ENCODE peak calls at places on chromosomes 7 and 10, in ten cellular contexts. V, K, T, D, R, M, G, S, E and L are unnamed samples.

GRCh38 chr7:15603124-15603523 is 41.3 kb upstream of the AGMO start:
- DNase-seq in G (no peak), T (no peak), V (no peak), D (no peak), K (no peak), M (no peak), R (no peak), S (no peak), E (no peak), L (no peak)

GRCh38 chr10:100859204-100859763 is 53.5 kb upstream of the SLF2 start:
- DNase-seq in V (no peak), R (no peak), G (no peak), T (no peak), D (no peak), M (no peak), S (no peak), K (no peak), E (no peak), L (no peak)

GRCh38 chr10:56341612-56342011 is 19.4 kb downstream of the ZWINT start:
- DNase-seq in K (no peak), G (no peak), S (no peak), D (no peak), E (no peak), M (no peak), T (no peak), R (no peak), V (no peak), L (no peak)

GRCh38 chr10:75470901-75471300 is 39.5 kb downstream of the LRMDA start:
- DNase-seq in K (no peak), G (no peak), V (no peak), M (no peak), E (no peak), R (no peak), D (no peak), S (no peak), T (no peak), L (no peak)

GRCh38 chr10:23099816-23100215 is 4.4 kb downstream of the MSRB2 start:
- DNase-seq in R (no peak), M (no peak), K (no peak), T (no peak), S (no peak), D (no peak), V (no peak), G (no peak), E (no peak), L (no peak)

GRCh38 chr10:95048206-95048605 is 21.1 kb downstream of the CYP2C8 start:
- DNase-seq in S (no peak), D (no peak), G (no peak), E (no peak), K (no peak), V (no peak), T (no peak), M (no peak), R (no peak), L (no peak)

GRCh38 chr10:9137368-9137767 is 1082.9 kb downstream of the GATA3 start:
- DNase-seq in G (no peak), K (no peak), T (no peak), D (no peak), V (no peak), E (no peak), S (no peak), R (no peak), M (no peak), L (no peak)

GRCh38 chr10:36725581-36726520 is 399.5 kb upstream of the ANKRD30A start:
- DNase-seq in M (no peak), T (peak), S (no peak), R (peak), K (peak), D (no peak), G (peak), E (peak), V (no peak), L (peak)

GRCh38 chr10:45505336-45505735 is 131.3 kb downstream of the ALOX5 start:
- DNase-seq in S (no peak), G (no peak), M (no peak), T (peak), R (peak), K (no peak), V (no peak), E (no peak), D (no peak), L (no peak)

GRCh38 chr7:100655908-100656674 is at the start of gene ACTL6B:
- DNase-seq in S (no peak), K (peak), T (peak), E (no peak), G (peak), V (peak), D (peak), M (no peak), R (peak), L (no peak)

GRCh38 chr7:98996162-98996552 is 117.8 kb downstream of the TRRAP start:
- DNase-seq in D (no peak), G (no peak), M (no peak), V (no peak), T (no peak), E (no peak), K (no peak), R (no peak), S (no peak), L (no peak)

GRCh38 chr10:14302035-14302434 is 28.7 kb downstream of the FRMD4A start:
- DNase-seq in E (peak), R (no peak), T (no peak), G (no peak), S (no peak), V (no peak), K (peak), M (no peak), D (no peak), L (peak)

GRCh38 chr10:71998119-71998839 is 34.1 kb downstream of the CHST3 start:
- DNase-seq in R (no peak), E (no peak), M (no peak), V (no peak), S (no peak), D (no peak), K (no peak), T (no peak), G (peak), L (no peak)

GRCh38 chr7:4806983-4807625 is 31.7 kb downstream of the AP5Z1 start:
- DNase-seq in S (no peak), M (peak), K (no peak), G (no peak), D (no peak), V (no peak), T (no peak), E (no peak), R (no peak), L (no peak)